ENCODE peak calls at places on chromosomes 13 and 19, in six cellular contexts. O is GM12878, B is K562, E is GM12891, J is H1, Z is HepG2. D is an unnamed sample.

GRCh38 chr19:46494936-46495788 is 505 bp downstream of the PNMA8B start:
- DNase-seq in J (no peak), Z (no peak), B (no peak), O (no peak), E (no peak), D (no peak)

GRCh38 chr19:13665125-13665903 is 99.0 kb upstream of the MRI1 start:
- DNase-seq in J (no peak), B (no peak), O (peak; percentile 5), Z (no peak), E (peak; percentile 43), D (no peak)

GRCh38 chr19:35885225-35885624 is 15.1 kb downstream of the NFKBID start:
- DNase-seq in Z (no peak), B (no peak), O (no peak), E (no peak), J (no peak), D (no peak)

GRCh38 chr13:43307921-43308433 is 284.6 kb downstream of the DNAJC15 start:
- DNase-seq in B (no peak), E (peak; percentile 22), Z (peak; percentile 86), J (no peak), O (peak; percentile 68), D (peak; percentile 13)

GRCh38 chr13:22757530-22758120 is 423.2 kb upstream of the SGCG start:
- DNase-seq in B (no peak), Z (no peak), E (no peak), J (no peak), O (no peak), D (no peak)

GRCh38 chr19:13143135-13143534 is 7.0 kb downstream of the STX10 start:
- DNase-seq in O (no peak), E (no peak), Z (peak; percentile 51), J (no peak), B (no peak), D (no peak)

GRCh38 chr19:4531562-4532165 is 3.4 kb downstream of the PLIN5 start:
- DNase-seq in Z (no peak), O (no peak), J (no peak), B (no peak), E (no peak), D (no peak)

GRCh38 chr19:33622505-33622808 is 704 bp downstream of the CHST8 start:
- DNase-seq in Z (no peak), E (no peak), O (no peak), B (no peak), J (no peak), D (no peak)

GRCh38 chr13:31587696-31588266 is 151.5 kb upstream of the RXFP2 start:
- DNase-seq in O (no peak), Z (no peak), J (no peak), E (no peak), B (no peak), D (no peak)

GRCh38 chr13:57629821-57630235 is 1.7 kb upstream of the PCDH17 start:
- DNase-seq in B (peak; percentile 7), J (peak; percentile 93), O (no peak), E (no peak), Z (no peak), D (no peak)

GRCh38 chr13:57629391-57629804 is 2.1 kb upstream of the PCDH17 start:
- DNase-seq in E (no peak), B (no peak), O (no peak), J (no peak), Z (no peak), D (no peak)

GRCh38 chr13:57632276-57633140 is 964 bp downstream of the PCDH17 start:
- DNase-seq in Z (no peak), B (no peak), O (no peak), E (no peak), J (no peak), D (no peak)

GRCh38 chr13:57631607-57632275 is at the start of gene PCDH17:
- DNase-seq in Z (no peak), B (no peak), J (no peak), E (no peak), O (no peak), D (no peak)

DNA sequence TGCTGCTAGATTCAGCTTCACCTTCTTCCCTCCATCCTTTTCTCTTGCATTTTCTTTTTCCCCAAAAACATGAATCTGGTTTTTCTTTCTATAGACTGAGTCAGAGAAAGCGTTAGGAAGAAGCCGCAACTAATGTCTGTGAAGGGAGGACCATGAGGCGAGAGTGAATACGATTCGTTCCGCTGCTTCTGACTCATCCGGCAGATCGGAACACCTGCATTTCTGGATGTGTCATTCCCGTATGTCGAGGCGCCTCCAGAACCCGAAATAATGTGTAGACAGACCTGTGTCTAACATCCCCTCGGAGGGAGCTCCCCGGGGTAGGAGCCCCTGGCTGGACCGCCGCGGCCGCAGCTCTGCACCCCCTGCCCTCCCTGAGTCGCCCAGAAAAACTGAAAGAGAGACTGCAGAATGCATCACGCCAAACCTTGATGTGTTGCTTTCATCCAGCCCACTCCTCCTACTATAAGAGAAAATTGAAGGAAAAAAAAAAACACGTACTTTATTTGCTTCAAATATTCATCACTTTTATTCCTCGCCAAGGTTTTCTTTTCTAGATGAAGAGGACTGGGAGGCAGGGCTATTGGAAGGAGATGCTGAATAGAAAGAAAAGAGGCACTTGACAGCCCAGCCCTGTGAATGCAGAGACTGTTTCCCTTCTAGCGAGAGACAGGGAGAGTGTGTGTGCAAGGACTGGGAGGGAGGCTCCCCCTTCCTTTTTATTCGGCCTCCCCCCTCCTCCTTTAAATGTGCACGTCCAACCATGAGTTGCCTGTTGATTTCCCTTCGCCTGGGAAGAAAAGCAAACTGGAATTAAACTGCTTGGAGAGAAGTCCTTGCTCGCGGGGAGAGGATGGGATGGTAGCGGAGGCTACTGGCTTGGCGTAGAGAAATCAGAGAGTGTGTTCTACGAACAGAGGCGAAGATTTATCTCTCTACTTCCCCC is 610 bp upstream of the PCDH17 start:
- DNase-seq in E (no peak), Z (no peak), J (no peak), B (no peak), O (no peak), D (no peak)
- TF ChIP-seq POLR2A in E (no peak), Z (no peak), J (no peak), B (no peak), O (no peak), D (no peak)

GRCh38 chr13:94435604-94436226 is 43.8 kb downstream of the DCT start:
- DNase-seq in O (no peak), Z (peak; percentile 27), E (no peak), B (peak; percentile 36), J (no peak), D (no peak)
- TF ChIP-seq TAF1 in O (no peak), Z (no peak), E (no peak), B (no peak), J (no peak), D (no peak)

DNA sequence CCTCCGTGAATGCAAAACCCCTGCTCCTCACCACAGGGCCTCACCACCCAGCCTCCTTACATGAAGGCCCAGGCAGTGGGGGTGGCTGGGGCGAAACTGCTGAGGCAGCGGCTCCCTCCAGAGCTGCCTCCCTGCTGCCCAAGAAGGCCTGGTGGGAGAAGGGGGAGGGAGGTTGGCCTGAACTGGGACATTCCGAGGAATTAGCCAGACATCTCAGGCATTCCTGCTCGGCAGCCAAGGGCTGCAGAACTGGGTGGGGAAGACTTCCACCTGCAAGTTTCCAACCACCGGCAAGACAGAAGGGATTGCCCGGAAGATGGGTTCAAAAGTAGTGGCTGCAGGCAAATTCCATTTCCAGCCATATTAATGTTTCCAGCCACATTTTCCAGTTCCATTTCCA is 2.3 kb upstream of the PSPN start:
- DNase-seq in O (no peak), J (no peak), E (no peak), B (no peak), Z (no peak), D (no peak)
- TF ChIP-seq POLR2AphosphoS5 in O (no peak), J (no peak), E (peak; percentile 40), B (no peak), Z (no peak), D (no peak)

DNA sequence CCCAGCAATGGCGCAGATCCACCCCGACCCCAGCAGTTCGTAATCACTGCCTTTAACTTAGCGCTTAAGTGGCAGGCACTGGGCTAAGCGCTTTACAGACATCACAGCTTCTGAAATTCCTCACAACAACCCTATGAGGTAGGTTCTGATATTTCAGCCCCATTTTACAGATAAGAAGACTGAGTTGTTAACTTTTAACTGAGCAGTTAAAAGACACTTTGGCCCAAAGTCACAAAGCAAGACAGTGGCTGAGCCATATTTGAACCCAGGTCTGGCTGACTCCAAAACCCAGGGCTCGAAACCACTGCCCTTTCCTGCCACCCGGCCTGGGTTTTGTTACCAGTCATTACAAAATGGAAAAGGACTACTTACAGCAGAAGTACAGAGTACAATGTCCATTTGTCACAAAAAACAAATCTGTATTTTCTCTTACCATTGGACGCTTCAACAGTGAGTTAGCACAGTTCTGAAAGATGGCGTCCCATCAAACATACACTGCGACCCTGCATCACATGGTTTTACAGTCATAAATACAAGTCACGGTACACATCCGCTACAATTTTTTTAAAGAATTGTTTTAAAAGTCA is 8.5 kb downstream of the HNRNPL start:
- DNase-seq in Z (no peak), O (no peak), B (peak; percentile 1), J (no peak), E (no peak), D (no peak)
- TF ChIP-seq POLR2A in Z (peak; percentile 19), O (peak; percentile 54), B (no peak), J (no peak), E (peak; percentile 8), D (peak; percentile 1)

GRCh38 chr13:39327080-39327479 is 275.9 kb downstream of the LHFPL6 start:
- DNase-seq in O (no peak), E (no peak), Z (no peak), B (no peak), J (no peak), D (no peak)
- TF ChIP-seq TAF1 in O (no peak), E (no peak), Z (no peak), B (no peak), J (no peak), D (no peak)

GRCh38 chr19:48752511-48753365 is at the start of gene FUT1:
- DNase-seq in E (no peak), O (no peak), Z (no peak), B (peak; percentile 40), J (peak; percentile 61), D (no peak)
- TF ChIP-seq POLR2AphosphoS5 in E (no peak), O (no peak), Z (no peak), B (no peak), J (no peak), D (no peak)

GRCh38 chr19:47663435-47663910 is 49.7 kb upstream of the EHD2 start:
- DNase-seq in B (no peak), E (no peak), O (no peak), Z (peak; percentile 14), J (no peak), D (no peak)

GRCh38 chr19:47660435-47660832 is 51.5 kb downstream of the BICRA start:
- DNase-seq in B (no peak), J (no peak), O (no peak), Z (peak; percentile 87), E (no peak), D (no peak)

GRCh38 chr19:47661161-47661560 is 52.1 kb upstream of the EHD2 start:
- DNase-seq in E (no peak), Z (no peak), O (no peak), J (no peak), B (no peak), D (no peak)

GRCh38 chr19:47661571-47661970 is 51.7 kb upstream of the EHD2 start:
- DNase-seq in Z (no peak), O (no peak), E (no peak), J (no peak), B (no peak), D (no peak)

GRCh38 chr19:47663911-47664771 is 49.1 kb upstream of the EHD2 start:
- DNase-seq in J (no peak), E (no peak), Z (peak; percentile 59), B (peak; percentile 56), O (no peak), D (no peak)
- TF ChIP-seq POLR2A in J (no peak), E (no peak), Z (no peak), B (no peak), O (no peak), D (no peak)